ENCODE peak calls at places on chromosome 7, in nine cellular contexts. C, M, E, H, B, N, R, Y and I are unnamed samples.

GRCh38 chr7:96017877-96018276 is 245.5 kb downstream of the DYNC1I1 start:
- DNase-seq in C (no peak), M (no peak), E (no peak), H (no peak), B (no peak), N (no peak), R (no peak), Y (peak), I (no peak)

GRCh38 chr7:104272767-104273384 is 55.5 kb upstream of the LHFPL3 start:
- DNase-seq in C (no peak), M (no peak), E (peak), H (peak), B (no peak), N (peak), R (peak), Y (peak), I (peak)

GRCh38 chr7:75817112-75817511 is 3.5 kb upstream of the CCL24 start:
- DNase-seq in C (no peak), M (no peak), E (no peak), H (no peak), B (no peak), N (no peak), R (no peak), Y (no peak), I (no peak)

GRCh38 chr7:53422291-53422690 is 386.9 kb downstream of the POM121L12 start:
- DNase-seq in C (no peak), M (no peak), E (no peak), H (no peak), B (no peak), N (no peak), R (no peak), Y (no peak), I (no peak)

GRCh38 chr7:90180011-90180585 is 25.8 kb downstream of the STEAP1 start:
- DNase-seq in C (no peak), M (no peak), E (peak), H (no peak), B (no peak), N (peak), R (no peak), Y (no peak), I (no peak)

GRCh38 chr7:5420108-5420840 is 3.4 kb downstream of the TNRC18 start:
- DNase-seq in C (no peak), M (no peak), E (no peak), H (no peak), B (no peak), N (peak), R (no peak), Y (no peak), I (peak)

GRCh38 chr7:98771519-98772241 is 98.1 kb downstream of the TMEM130 start:
- DNase-seq in C (no peak), M (no peak), E (no peak), H (peak), B (no peak), N (peak), R (peak), Y (peak), I (no peak)

GRCh38 chr7:41889040-41889439 is 186.2 kb upstream of the INHBA start:
- DNase-seq in C (no peak), M (no peak), E (no peak), H (no peak), B (no peak), N (no peak), R (no peak), Y (no peak), I (no peak)

GRCh38 chr7:16063691-16064090 is 357.6 kb downstream of the CRPPA start:
- DNase-seq in C (no peak), M (no peak), E (no peak), H (peak), B (no peak), N (no peak), R (no peak), Y (no peak), I (no peak)